ENCODE peak calls at places on chromosomes 2 and 18, in ten cellular contexts. One of them, this sample, is unnamed.

GRCh38 chr18:23838801-23839366 is 149.6 kb downstream of the LAMA3 start:
- DNase-seq in upper lobe of right lung: no peak
- DNase-seq in cardiac muscle cell: peak; percentile 26
- DNase-seq in psoas muscle: no peak
- DNase-seq in GM23338: no peak
- DNase-seq in endothelial cell of umbilical vein: peak; percentile 37
- DNase-seq in kidney: no peak
- DNase-seq in A549: no peak
- DNase-seq in left ventricle myocardium inferior: no peak
- DNase-seq in MM.1S: no peak
- DNase-seq in this sample: no peak

GRCh38 chr2:66305714-66306113 is 129.2 kb upstream of the MEIS1 start:
- DNase-seq in GM23338: no peak
- DNase-seq in left ventricle myocardium inferior: peak; percentile 76
- DNase-seq in A549: no peak
- DNase-seq in MM.1S: no peak
- DNase-seq in cardiac muscle cell: peak; percentile 3
- DNase-seq in endothelial cell of umbilical vein: peak; percentile 5
- DNase-seq in psoas muscle: peak; percentile 83
- DNase-seq in upper lobe of right lung: peak; percentile 65
- DNase-seq in kidney: peak; percentile 81
- DNase-seq in this sample: no peak

GRCh38 chr2:241577413-241578122 is 19.0 kb downstream of the BOK start:
- DNase-seq in A549: no peak
- DNase-seq in kidney: peak; percentile 51
- DNase-seq in endothelial cell of umbilical vein: peak; percentile 17
- DNase-seq in upper lobe of right lung: peak; percentile 51
- DNase-seq in cardiac muscle cell: peak; percentile 71
- DNase-seq in psoas muscle: peak; percentile 5
- DNase-seq in GM23338: no peak
- DNase-seq in MM.1S: no peak
- DNase-seq in left ventricle myocardium inferior: peak; percentile 10
- DNase-seq in this sample: no peak

GRCh38 chr2:206084468-206084869 is 1.5 kb downstream of the INO80D start:
- DNase-seq in cardiac muscle cell: peak; percentile 71
- DNase-seq in left ventricle myocardium inferior: peak; percentile 53
- DNase-seq in upper lobe of right lung: peak; percentile 65
- DNase-seq in MM.1S: peak; percentile 15
- DNase-seq in GM23338: peak; percentile 91
- DNase-seq in endothelial cell of umbilical vein: peak; percentile 61
- DNase-seq in kidney: peak; percentile 79
- DNase-seq in psoas muscle: peak; percentile 80
- DNase-seq in A549: peak; percentile 85
- DNase-seq in this sample: no peak

GRCh38 chr2:173872714-173873113 is 92.5 kb downstream of the SP3 start:
- DNase-seq in A549: no peak
- DNase-seq in GM23338: no peak
- DNase-seq in MM.1S: no peak
- DNase-seq in endothelial cell of umbilical vein: no peak
- DNase-seq in upper lobe of right lung: no peak
- DNase-seq in cardiac muscle cell: no peak
- DNase-seq in psoas muscle: no peak
- DNase-seq in left ventricle myocardium inferior: no peak
- DNase-seq in kidney: no peak
- DNase-seq in this sample: no peak

GRCh38 chr2:39772086-39772811 is 6.8 kb downstream of the THUMPD2 start:
- DNase-seq in endothelial cell of umbilical vein: peak; percentile 23
- DNase-seq in left ventricle myocardium inferior: no peak
- DNase-seq in MM.1S: no peak
- DNase-seq in GM23338: peak; percentile 37
- DNase-seq in upper lobe of right lung: no peak
- DNase-seq in A549: no peak
- DNase-seq in psoas muscle: no peak
- DNase-seq in kidney: no peak
- DNase-seq in cardiac muscle cell: peak; percentile 33
- DNase-seq in this sample: no peak

GRCh38 chr18:50218432-50219197 is 23.7 kb upstream of the MYO5B start:
- DNase-seq in upper lobe of right lung: no peak
- DNase-seq in MM.1S: peak; percentile 54
- DNase-seq in psoas muscle: no peak
- DNase-seq in endothelial cell of umbilical vein: peak; percentile 20
- DNase-seq in GM23338: peak; percentile 72
- DNase-seq in A549: peak; percentile 40
- DNase-seq in kidney: no peak
- DNase-seq in cardiac muscle cell: peak; percentile 43
- DNase-seq in left ventricle myocardium inferior: no peak
- DNase-seq in this sample: peak; percentile 17

GRCh38 chr2:168355110-168355509 is 101.0 kb upstream of the CERS6 start:
- DNase-seq in MM.1S: peak; percentile 52
- DNase-seq in cardiac muscle cell: no peak
- DNase-seq in upper lobe of right lung: no peak
- DNase-seq in kidney: no peak
- DNase-seq in psoas muscle: no peak
- DNase-seq in left ventricle myocardium inferior: no peak
- DNase-seq in GM23338: no peak
- DNase-seq in endothelial cell of umbilical vein: no peak
- DNase-seq in A549: no peak
- DNase-seq in this sample: no peak

GRCh38 chr2:53859354-53860159 is at the start of gene GPR75:
- DNase-seq in left ventricle myocardium inferior: peak; percentile 29
- DNase-seq in cardiac muscle cell: peak; percentile 38
- DNase-seq in psoas muscle: peak; percentile 57
- DNase-seq in A549: no peak
- DNase-seq in kidney: peak; percentile 78
- DNase-seq in endothelial cell of umbilical vein: no peak
- DNase-seq in upper lobe of right lung: peak; percentile 73
- DNase-seq in MM.1S: no peak
- DNase-seq in GM23338: peak; percentile 81
- DNase-seq in this sample: no peak

GRCh38 chr2:152447897-152448296 is 112.9 kb downstream of the FMNL2 start:
- DNase-seq in psoas muscle: no peak
- DNase-seq in left ventricle myocardium inferior: no peak
- DNase-seq in kidney: no peak
- DNase-seq in endothelial cell of umbilical vein: no peak
- DNase-seq in upper lobe of right lung: no peak
- DNase-seq in cardiac muscle cell: no peak
- DNase-seq in GM23338: no peak
- DNase-seq in A549: no peak
- DNase-seq in MM.1S: no peak
- DNase-seq in this sample: no peak

GRCh38 chr2:213451542-213452256 is 167.4 kb downstream of the SPAG16 start:
- DNase-seq in MM.1S: no peak
- DNase-seq in upper lobe of right lung: no peak
- DNase-seq in endothelial cell of umbilical vein: no peak
- DNase-seq in cardiac muscle cell: no peak
- DNase-seq in GM23338: peak; percentile 41
- DNase-seq in kidney: no peak
- DNase-seq in A549: no peak
- DNase-seq in left ventricle myocardium inferior: no peak
- DNase-seq in psoas muscle: no peak
- DNase-seq in this sample: no peak

DNA sequence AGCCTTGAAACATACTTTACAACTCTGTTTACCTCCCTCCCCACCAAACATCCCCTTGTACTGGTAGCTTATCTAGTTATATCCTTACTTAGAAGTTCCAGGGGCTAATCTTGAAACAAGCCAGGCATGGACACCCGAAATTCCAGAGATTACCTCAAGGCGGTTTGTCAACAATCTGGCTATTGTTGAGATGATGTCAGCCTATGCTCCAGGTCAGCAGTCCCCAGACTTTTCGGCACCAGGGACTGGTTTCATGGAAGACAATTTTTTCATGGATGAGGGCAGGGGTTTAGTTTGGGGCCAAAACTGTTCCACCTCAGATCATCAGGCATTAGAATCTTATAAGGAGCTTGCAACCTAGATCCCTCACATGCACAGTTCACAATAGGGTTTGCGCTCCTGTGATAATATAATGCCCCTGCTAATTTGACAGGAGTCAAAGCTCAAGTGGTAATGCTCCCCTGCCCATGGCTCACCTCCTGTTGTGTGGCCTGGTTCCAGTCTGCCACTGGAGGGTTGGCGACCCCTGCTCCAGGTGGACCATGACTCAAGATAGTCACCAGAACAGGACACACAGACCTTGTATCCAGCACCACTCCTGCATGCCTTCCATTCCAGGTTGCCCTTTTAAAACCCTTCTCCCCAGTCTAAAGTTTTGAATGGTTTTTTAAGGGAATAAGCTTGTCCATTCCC is 171.2 kb downstream of the SPAG16 start:
- DNase-seq in upper lobe of right lung: no peak
- DNase-seq in endothelial cell of umbilical vein: no peak
- DNase-seq in GM23338: peak; percentile 7
- DNase-seq in kidney: peak; percentile 44
- DNase-seq in MM.1S: no peak
- DNase-seq in psoas muscle: no peak
- DNase-seq in left ventricle myocardium inferior: no peak
- DNase-seq in A549: no peak
- DNase-seq in cardiac muscle cell: no peak
- DNase-seq in this sample: no peak
- H3K27ac ChIP-seq in upper lobe of right lung: no peak overlapping the region
- H3K27ac ChIP-seq in endothelial cell of umbilical vein: no peak overlapping the region
- H3K27ac ChIP-seq in GM23338: no peak overlapping the region
- H3K27ac ChIP-seq in kidney: no peak overlapping the region
- H3K27ac ChIP-seq in MM.1S: no peak overlapping the region
- H3K27ac ChIP-seq in psoas muscle: no peak overlapping the region
- H3K27ac ChIP-seq in left ventricle myocardium inferior: no peak overlapping the region
- H3K27ac ChIP-seq in A549: no peak overlapping the region
- H3K27ac ChIP-seq in cardiac muscle cell: peak overlapping the region; percentile 77
- H3K27ac ChIP-seq in this sample: no peak overlapping the region

DNA sequence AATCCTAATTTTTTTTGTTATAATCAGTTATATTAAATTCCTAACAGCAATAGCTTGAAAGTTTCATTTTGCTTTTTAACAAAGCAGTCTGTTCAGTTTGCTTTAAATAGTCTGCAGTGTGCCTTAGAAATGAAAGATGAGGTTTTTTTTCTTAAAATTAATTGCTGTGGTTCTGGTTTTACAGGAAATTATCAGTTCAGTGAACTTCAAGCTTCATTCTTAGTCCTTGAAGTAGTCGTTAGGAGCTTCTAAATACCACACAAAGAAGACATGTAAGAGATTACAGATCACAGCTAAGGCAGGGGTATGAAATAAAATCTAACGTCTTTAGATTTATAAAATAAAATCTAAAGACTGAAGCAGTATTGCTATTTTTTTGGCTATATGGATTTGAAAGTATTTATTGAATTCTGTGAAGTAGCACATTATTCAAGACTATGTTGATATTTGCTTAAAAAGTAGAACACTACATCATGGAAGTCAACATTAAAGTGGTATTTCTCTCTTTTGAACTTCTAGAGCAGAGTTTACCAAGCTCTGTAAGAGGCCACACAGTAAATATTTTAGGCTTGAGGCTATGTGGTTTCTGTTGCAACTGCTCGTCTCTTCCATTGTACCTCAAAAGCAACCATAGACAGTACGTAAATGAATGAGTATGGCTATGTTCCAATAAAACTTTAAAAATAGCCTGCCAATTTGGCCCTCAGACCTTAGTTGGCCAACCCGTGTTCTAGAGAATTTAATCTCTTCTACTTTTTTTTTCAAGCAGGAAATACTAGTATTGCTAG is 81.5 kb upstream of the STON1 start:
- DNase-seq in left ventricle myocardium inferior: no peak
- DNase-seq in cardiac muscle cell: peak; percentile 93
- DNase-seq in endothelial cell of umbilical vein: no peak
- DNase-seq in psoas muscle: no peak
- DNase-seq in kidney: no peak
- DNase-seq in MM.1S: peak; percentile 42
- DNase-seq in upper lobe of right lung: no peak
- DNase-seq in A549: no peak
- DNase-seq in GM23338: no peak
- DNase-seq in this sample: peak; percentile 28
- H3K4me1 ChIP-seq in left ventricle myocardium inferior: peaks cover 43% of the 10 kb centered on the region
- H3K4me1 ChIP-seq in cardiac muscle cell: peaks cover 43% of the 10 kb centered on the region
- H3K4me1 ChIP-seq in endothelial cell of umbilical vein: no peaks in the 10 kb centered on the region
- H3K4me1 ChIP-seq in psoas muscle: peaks cover 24% of the 10 kb centered on the region
- H3K4me1 ChIP-seq in kidney: peaks cover 14% of the 10 kb centered on the region
- H3K4me1 ChIP-seq in MM.1S: peaks cover 27% of the 10 kb centered on the region
- H3K4me1 ChIP-seq in upper lobe of right lung: peaks cover 26% of the 10 kb centered on the region
- H3K4me1 ChIP-seq in A549: peaks cover 3% of the 10 kb centered on the region
- H3K4me1 ChIP-seq in GM23338: peaks cover 34% of the 10 kb centered on the region
- H3K4me1 ChIP-seq in this sample: peaks cover 62% of the 10 kb centered on the region

GRCh38 chr2:148998831-148999200 is 39.7 kb upstream of the LYPD6B start:
- DNase-seq in GM23338: no peak
- DNase-seq in left ventricle myocardium inferior: no peak
- DNase-seq in cardiac muscle cell: no peak
- DNase-seq in MM.1S: no peak
- DNase-seq in endothelial cell of umbilical vein: no peak
- DNase-seq in A549: no peak
- DNase-seq in kidney: no peak
- DNase-seq in psoas muscle: no peak
- DNase-seq in upper lobe of right lung: no peak
- DNase-seq in this sample: no peak

GRCh38 chr2:148998162-148998830 is 40.2 kb upstream of the LYPD6B start:
- DNase-seq in cardiac muscle cell: no peak
- DNase-seq in endothelial cell of umbilical vein: no peak
- DNase-seq in upper lobe of right lung: no peak
- DNase-seq in A549: no peak
- DNase-seq in MM.1S: no peak
- DNase-seq in psoas muscle: no peak
- DNase-seq in kidney: no peak
- DNase-seq in left ventricle myocardium inferior: no peak
- DNase-seq in GM23338: no peak
- DNase-seq in this sample: no peak

GRCh38 chr2:149001496-149001895 is 37.0 kb upstream of the LYPD6B start:
- DNase-seq in endothelial cell of umbilical vein: no peak
- DNase-seq in cardiac muscle cell: no peak
- DNase-seq in A549: no peak
- DNase-seq in GM23338: no peak
- DNase-seq in MM.1S: no peak
- DNase-seq in kidney: no peak
- DNase-seq in upper lobe of right lung: no peak
- DNase-seq in left ventricle myocardium inferior: no peak
- DNase-seq in psoas muscle: no peak
- DNase-seq in this sample: no peak

GRCh38 chr2:149000168-149000938 is 38.1 kb upstream of the LYPD6B start:
- DNase-seq in A549: no peak
- DNase-seq in kidney: no peak
- DNase-seq in cardiac muscle cell: no peak
- DNase-seq in endothelial cell of umbilical vein: no peak
- DNase-seq in left ventricle myocardium inferior: no peak
- DNase-seq in GM23338: no peak
- DNase-seq in psoas muscle: no peak
- DNase-seq in upper lobe of right lung: no peak
- DNase-seq in MM.1S: no peak
- DNase-seq in this sample: no peak

GRCh38 chr2:148999451-148999891 is 39.0 kb upstream of the LYPD6B start:
- DNase-seq in psoas muscle: no peak
- DNase-seq in endothelial cell of umbilical vein: no peak
- DNase-seq in kidney: no peak
- DNase-seq in A549: no peak
- DNase-seq in MM.1S: no peak
- DNase-seq in upper lobe of right lung: no peak
- DNase-seq in cardiac muscle cell: no peak
- DNase-seq in left ventricle myocardium inferior: no peak
- DNase-seq in GM23338: peak; percentile 55
- DNase-seq in this sample: no peak
- H3K27ac ChIP-seq in psoas muscle: no peak overlapping the region
- H3K27ac ChIP-seq in endothelial cell of umbilical vein: no peak overlapping the region
- H3K27ac ChIP-seq in kidney: peak overlapping the region; percentile 13
- H3K27ac ChIP-seq in A549: no peak overlapping the region
- H3K27ac ChIP-seq in MM.1S: no peak overlapping the region
- H3K27ac ChIP-seq in upper lobe of right lung: no peak overlapping the region
- H3K27ac ChIP-seq in cardiac muscle cell: no peak overlapping the region
- H3K27ac ChIP-seq in left ventricle myocardium inferior: no peak overlapping the region
- H3K27ac ChIP-seq in GM23338: peak overlapping the region; percentile 80
- H3K27ac ChIP-seq in this sample: no peak overlapping the region

GRCh38 chr2:36564377-36564930 is 33.5 kb downstream of the FEZ2 start:
- DNase-seq in A549: no peak
- DNase-seq in psoas muscle: no peak
- DNase-seq in left ventricle myocardium inferior: no peak
- DNase-seq in endothelial cell of umbilical vein: peak; percentile 63
- DNase-seq in upper lobe of right lung: no peak
- DNase-seq in kidney: no peak
- DNase-seq in cardiac muscle cell: no peak
- DNase-seq in MM.1S: no peak
- DNase-seq in GM23338: no peak
- DNase-seq in this sample: no peak
- H3K4me1 ChIP-seq in A549: peaks cover 74% of the 10 kb centered on the region
- H3K4me1 ChIP-seq in psoas muscle: peaks cover 48% of the 10 kb centered on the region
- H3K4me1 ChIP-seq in left ventricle myocardium inferior: peaks cover 39% of the 10 kb centered on the region
- H3K4me1 ChIP-seq in endothelial cell of umbilical vein: peaks cover 94% of the 10 kb centered on the region
- H3K4me1 ChIP-seq in upper lobe of right lung: peaks cover 30% of the 10 kb centered on the region
- H3K4me1 ChIP-seq in kidney: peaks cover 2% of the 10 kb centered on the region
- H3K4me1 ChIP-seq in cardiac muscle cell: peaks cover 17% of the 10 kb centered on the region
- H3K4me1 ChIP-seq in MM.1S: peaks cover 8% of the 10 kb centered on the region
- H3K4me1 ChIP-seq in GM23338: peaks cover 38% of the 10 kb centered on the region
- H3K4me1 ChIP-seq in this sample: no peaks in the 10 kb centered on the region

This sample was measured in CD8-positive, alpha-beta memory T cell.